ENCODE peak calls at places on chromosomes 13 and 19, in six cellular contexts. O, I, D, J, M and W are unnamed samples.

GRCh38 chr19:8206147-8207087 is 2.8 kb upstream of the CERS4 start:
- DNase-seq in I (no peak), O (no peak), M (no peak), J (no peak), D (no peak), W (peak)

GRCh38 chr13:74062933-74063332 is 71.3 kb downstream of the KLF12 start:
- DNase-seq in J (no peak), D (no peak), O (no peak), I (no peak), M (peak), W (no peak)

GRCh38 chr13:95485518-95486144 is 66.9 kb upstream of the CLDN10 start:
- DNase-seq in D (no peak), I (no peak), O (no peak), J (peak), M (no peak), W (no peak)

GRCh38 chr19:6023085-6023682 is 45.2 kb upstream of the RANBP3 start:
- DNase-seq in O (no peak), M (no peak), D (no peak), I (no peak), J (no peak), W (no peak)

GRCh38 chr19:35596366-35596999 is 10.5 kb downstream of the PMIS2 start:
- DNase-seq in I (no peak), D (no peak), O (peak), M (peak), J (peak), W (no peak)

GRCh38 chr13:60441761-60442160 is 44.7 kb downstream of the TDRD3 start:
- DNase-seq in M (no peak), J (no peak), O (no peak), D (no peak), I (no peak), W (no peak)

GRCh38 chr19:5987077-5987818 is 9.3 kb upstream of the RANBP3 start:
- DNase-seq in J (peak), O (peak), D (peak), M (peak), I (peak), W (peak)

GRCh38 chr19:12574036-12574435 is 22.8 kb upstream of the ZNF564 start:
- DNase-seq in I (no peak), D (no peak), O (no peak), J (no peak), M (peak), W (no peak)

GRCh38 chr19:55353803-55354697 is 469 bp downstream of the COX6B2 start:
- DNase-seq in O (no peak), D (peak), J (peak), M (no peak), I (peak), W (peak)

GRCh38 chr19:5355076-5355475 is 14.5 kb upstream of the PTPRS start:
- DNase-seq in O (no peak), M (no peak), I (no peak), D (no peak), J (no peak), W (no peak)

GRCh38 chr19:11142528-11143171 is 12.9 kb downstream of the SPC24 start:
- DNase-seq in D (peak), I (no peak), M (no peak), O (peak), J (peak), W (peak)

GRCh38 chr19:5225486-5226345 is 114.9 kb downstream of the PTPRS start:
- DNase-seq in O (peak), I (peak), J (peak), D (no peak), M (no peak), W (peak)

GRCh38 chr13:32682740-32683139 is 96.5 kb downstream of the PDS5B start:
- DNase-seq in O (no peak), J (no peak), D (no peak), M (no peak), I (no peak), W (no peak)

DNA sequence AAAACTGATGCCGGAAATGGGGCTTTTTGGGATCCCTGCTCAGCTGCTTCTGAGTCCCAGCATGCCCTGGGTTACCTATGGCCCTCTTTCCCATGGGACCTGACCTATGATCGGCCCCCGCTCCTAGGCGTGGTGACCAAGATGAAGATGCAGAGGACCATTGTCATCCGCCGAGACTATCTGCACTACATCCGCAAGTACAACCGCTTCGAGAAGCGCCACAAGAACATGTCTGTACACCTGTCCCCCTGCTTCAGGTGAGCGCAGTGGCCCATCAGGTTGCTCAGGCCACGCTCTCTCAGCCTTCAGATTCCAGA is 1.5 kb downstream of the RPS11 start:
- DNase-seq in I (no peak), J (no peak), O (no peak), M (no peak), D (no peak), W (no peak)
- H3K4me3 ChIP-seq in I (peak), J (peak), O (peak), M (peak), D (peak), W (peak)

DNA sequence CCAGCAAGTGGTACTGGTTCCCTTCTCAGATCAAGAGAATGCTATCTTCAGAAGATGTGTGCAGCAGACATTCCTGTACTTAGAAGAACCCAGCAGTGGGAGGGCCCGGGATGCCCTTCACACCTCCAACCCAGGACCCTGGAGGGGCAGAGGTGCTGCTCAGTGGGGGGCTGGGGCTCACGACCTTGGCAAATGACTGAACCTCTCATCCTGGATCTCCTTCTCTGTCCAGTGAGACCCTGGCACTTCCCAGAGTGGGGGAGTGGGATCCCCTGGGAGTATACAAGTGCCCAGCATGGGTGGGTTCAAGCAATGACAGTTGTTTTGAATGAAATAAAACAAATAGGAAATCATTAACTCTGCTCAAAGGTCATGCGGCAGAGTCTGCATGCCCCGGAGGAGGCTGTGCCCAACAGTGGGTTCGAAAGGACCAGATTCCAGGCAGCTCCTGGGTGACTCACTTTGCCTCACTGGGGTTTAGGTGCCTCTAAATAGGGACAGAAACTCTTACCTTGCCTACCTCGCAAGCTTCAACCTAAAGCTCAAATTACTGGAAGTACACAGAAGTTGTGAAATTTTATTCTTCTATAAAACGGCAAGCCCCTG is 26.9 kb downstream of the GGACT start:
- DNase-seq in D (no peak), I (no peak), M (no peak), O (peak), J (no peak), W (no peak)
- TF ChIP-seq ZNF274 in D (no peak), I (no peak), M (no peak), O (no peak), J (no peak), W (no peak)

GRCh38 chr19:38391911-38392464 is 3.5 kb downstream of the SPRED3 start:
- DNase-seq in O (no peak), M (no peak), J (no peak), I (no peak), D (no peak), W (no peak)

GRCh38 chr19:38394488-38394887 is 6.0 kb downstream of the SPRED3 start:
- DNase-seq in D (no peak), O (peak), J (no peak), I (peak), M (no peak), W (no peak)

GRCh38 chr19:38399081-38399480 is 3.8 kb upstream of the FAM98C start:
- DNase-seq in I (no peak), O (no peak), M (no peak), D (no peak), J (no peak), W (no peak)

GRCh38 chr19:38392707-38393308 is 4.3 kb downstream of the SPRED3 start:
- DNase-seq in O (peak), D (no peak), I (no peak), J (peak), M (no peak), W (no peak)

GRCh38 chr19:38395381-38396127 is 7.1 kb downstream of the SPRED3 start:
- DNase-seq in M (no peak), I (no peak), D (no peak), J (no peak), O (no peak), W (no peak)
- H3K4me3 ChIP-seq in M (no peak), I (peak), D (no peak), J (no peak), O (no peak), W (no peak)

GRCh38 chr19:32637480-32637879 is 37.5 kb downstream of the ANKRD27 start:
- DNase-seq in D (no peak), M (no peak), I (no peak), O (no peak), J (no peak), W (no peak)
- TF ChIP-seq ZNF274 in D (no peak), M (no peak), I (no peak), O (no peak), J (no peak), W (no peak)

DNA sequence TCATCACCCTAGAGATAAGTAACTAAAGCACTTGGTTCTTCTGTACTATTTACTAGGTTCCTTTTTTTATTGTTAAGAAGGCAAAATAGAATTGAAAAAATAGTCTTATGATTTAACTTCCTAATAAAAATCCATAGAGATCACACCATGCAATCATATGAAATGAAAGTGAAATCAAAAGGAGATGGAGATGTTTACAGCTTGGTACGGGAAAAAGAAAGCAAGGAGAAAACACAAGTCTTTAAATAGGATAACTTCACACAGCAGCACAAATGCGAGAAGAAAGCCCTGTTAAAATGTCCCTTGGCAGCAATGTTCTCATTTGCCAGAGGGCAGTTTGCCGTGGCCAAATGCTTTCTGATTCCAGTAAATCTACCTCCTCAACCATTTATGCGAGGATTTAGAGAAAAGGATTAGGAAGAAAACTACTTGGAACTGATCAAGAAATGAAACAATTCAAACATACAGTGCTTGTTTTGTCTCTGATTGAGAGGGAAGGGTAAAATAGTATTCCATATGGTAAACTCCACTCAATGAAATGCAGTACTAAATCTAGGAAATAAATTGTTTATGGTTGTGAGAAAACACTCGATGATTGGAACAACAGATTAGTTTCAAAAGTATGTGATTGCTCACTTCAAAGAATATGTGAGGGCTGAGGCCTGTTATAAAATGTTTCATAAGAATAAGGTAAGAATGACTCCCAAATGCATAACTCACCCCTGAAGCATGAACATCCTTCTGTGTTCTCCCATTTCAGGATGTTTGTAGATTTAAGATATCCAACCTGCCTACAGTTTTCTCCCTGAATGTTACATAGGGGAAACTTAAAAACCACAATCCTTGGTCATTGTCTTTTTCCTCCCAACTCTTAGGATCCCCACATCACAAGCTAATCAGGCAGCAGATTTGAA is 487.8 kb downstream of the DACH1 start:
- DNase-seq in I (no peak), J (no peak), D (no peak), O (no peak), M (no peak), W (no peak)
- H3K4me3 ChIP-seq in I (no peak), J (no peak), D (no peak), O (no peak), M (no peak), W (no peak)

DNA sequence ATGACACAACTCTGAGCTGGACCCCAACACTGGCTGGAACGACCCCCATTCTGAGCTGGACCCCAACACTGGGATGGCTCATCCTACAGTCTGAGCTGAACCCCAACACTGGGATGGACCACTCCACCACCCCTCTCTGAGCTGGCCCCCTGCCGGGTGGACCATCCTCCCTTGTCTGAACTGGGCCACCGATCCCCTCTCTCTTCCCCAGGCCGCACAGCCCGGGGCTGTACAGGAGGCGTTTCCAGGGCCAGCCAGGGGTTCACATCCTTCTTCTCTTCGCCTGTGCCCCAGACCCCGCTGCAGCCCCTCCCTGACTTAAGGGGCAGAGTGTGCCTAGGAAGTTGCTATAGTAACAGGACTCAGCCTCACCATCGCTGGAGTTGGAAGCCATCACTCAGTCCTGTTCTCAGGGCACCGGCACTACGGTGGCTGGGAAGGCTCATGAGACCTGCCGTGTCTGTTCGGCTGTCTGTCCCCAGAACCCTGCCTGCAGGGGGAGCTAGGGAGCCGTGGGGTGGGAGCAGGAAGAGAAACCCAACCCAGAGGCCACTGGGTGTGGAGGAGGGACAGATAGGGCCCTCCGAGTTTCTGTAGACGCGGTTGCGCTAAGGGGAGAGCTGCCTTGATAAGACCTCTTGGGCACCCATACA is 3.7 kb downstream of the PRKACA start:
- DNase-seq in D (peak), M (no peak), O (no peak), I (peak), J (peak), W (no peak)
- TF ChIP-seq ZNF274 in D (no peak), M (no peak), O (no peak), I (no peak), J (no peak), W (no peak)

GRCh38 chr19:45217957-45218334 is 27.3 kb downstream of the EXOC3L2 start:
- DNase-seq in I (peak), O (no peak), M (no peak), J (no peak), D (no peak), W (no peak)

GRCh38 chr19:45215391-45216191 is 29.6 kb downstream of the EXOC3L2 start:
- DNase-seq in O (no peak), I (peak), M (no peak), J (no peak), D (no peak), W (no peak)

GRCh38 chr19:45217193-45217956 is 27.8 kb downstream of the EXOC3L2 start:
- DNase-seq in I (peak), D (no peak), J (no peak), M (no peak), O (no peak), W (no peak)

GRCh38 chr19:45218426-45218825 is 26.8 kb downstream of the EXOC3L2 start:
- DNase-seq in D (no peak), M (no peak), I (no peak), O (no peak), J (no peak), W (no peak)

DNA sequence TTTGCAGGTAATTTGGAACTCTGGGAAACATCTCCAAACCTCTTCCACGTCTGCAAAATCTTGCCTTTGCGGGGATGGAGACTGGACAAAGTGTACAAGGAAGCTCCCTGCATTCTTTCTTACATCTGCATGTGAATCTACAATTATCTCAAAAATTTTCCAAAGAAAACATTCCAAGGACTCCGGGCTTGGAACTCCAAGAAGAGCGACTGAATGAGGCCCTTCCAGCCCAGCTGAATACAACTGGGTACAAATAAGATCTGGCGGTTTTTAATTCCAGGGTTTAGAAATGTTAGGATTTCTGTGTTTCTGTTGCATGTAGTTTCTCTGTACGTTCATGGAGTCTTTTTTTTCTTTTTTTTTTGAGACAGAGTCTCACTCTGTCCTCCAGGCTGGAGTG is 28.5 kb downstream of the EXOC3L2 start:
- DNase-seq in D (no peak), J (no peak), O (no peak), I (no peak), M (no peak), W (no peak)
- H3K4me3 ChIP-seq in D (no peak), J (no peak), O (no peak), I (peak), M (no peak), W (no peak)

DNA sequence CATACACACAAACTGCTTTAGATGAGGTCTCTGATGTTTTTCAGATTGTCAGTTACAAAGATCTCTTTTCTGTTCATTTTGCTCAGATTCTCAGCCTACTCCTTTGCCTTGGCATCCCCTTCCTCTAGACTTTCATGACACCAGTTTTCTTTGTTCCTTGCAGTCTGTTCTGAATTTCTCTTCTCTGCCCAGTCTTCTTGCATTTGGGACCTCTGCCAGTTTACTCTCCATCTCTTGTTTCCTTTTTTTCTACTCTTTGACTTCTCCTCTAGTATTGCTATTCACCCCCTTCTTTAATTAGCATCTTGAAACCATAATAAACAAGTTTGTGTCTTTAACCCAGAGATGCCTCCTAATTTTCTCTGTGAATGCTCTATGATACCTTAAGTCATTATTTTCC is 26.1 kb downstream of the EDNRB start:
- DNase-seq in J (no peak), I (no peak), D (no peak), M (no peak), O (no peak), W (no peak)
- TF ChIP-seq ZNF274 in J (no peak), I (no peak), D (no peak), M (no peak), O (no peak), W (no peak)

GRCh38 chr13:30241537-30241936 is 65.8 kb downstream of the KATNAL1 start:
- DNase-seq in O (no peak), D (no peak), M (peak), J (no peak), I (no peak), W (no peak)
- H3K4me3 ChIP-seq in O (no peak), D (no peak), M (no peak), J (no peak), I (no peak), W (no peak)

DNA sequence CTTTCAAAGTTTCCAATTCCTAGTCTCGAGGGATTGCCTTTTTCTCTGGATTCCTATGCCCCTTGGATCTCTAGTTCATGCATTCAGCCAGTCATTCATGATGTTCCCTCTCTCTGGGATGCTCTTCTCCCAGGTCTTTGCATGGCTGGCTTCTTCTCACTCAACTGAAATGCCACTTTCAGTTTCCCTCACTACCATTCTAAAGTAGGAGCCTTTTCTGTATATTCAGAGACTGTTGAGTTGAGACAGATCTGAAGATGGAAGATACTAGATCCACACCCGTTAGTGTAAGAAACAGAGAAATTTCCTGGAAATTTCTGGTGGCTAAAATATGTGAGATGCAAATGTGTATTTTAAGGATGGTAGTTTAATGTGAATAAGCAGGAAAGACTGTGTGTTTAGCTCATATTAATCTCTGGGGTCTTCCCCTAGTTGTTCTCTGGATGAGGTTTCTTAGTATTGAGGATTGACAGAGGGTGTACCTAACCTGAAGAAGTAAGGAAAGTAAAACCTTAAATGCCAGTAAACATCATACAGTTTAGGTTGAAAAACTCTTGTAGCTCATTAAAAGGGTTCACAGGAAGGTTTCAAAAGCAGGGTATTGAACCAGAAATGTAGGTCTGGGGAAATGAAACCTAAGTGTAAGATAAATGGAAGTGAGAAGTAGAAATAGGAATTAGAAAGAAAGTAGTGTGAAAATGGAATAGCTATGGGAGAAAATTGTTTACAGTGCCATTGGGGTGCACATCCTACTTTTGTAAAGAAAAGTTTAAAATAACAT is 331.3 kb downstream of the NDFIP2 start:
- DNase-seq in I (no peak), O (no peak), D (no peak), J (no peak), M (peak), W (no peak)
- TF ChIP-seq ZNF274 in I (no peak), O (no peak), D (no peak), J (no peak), M (no peak), W (no peak)